ENCODE peak calls at places on chromosome 11, in eight cellular contexts. F is stimulated activated CD8-positive, alpha-beta memory T cell treated with anti-CD3 and anti-CD28 coated beads, Interleukin-7, amount 100 ng/mL, for 4 hours; Z is colonic mucosa; M is HT-29; W is stimulated activated naive CD8-positive, alpha-beta T cell treated with anti-CD3 and anti-CD28 coated beads, Interleukin-15, Interleukin-2, amounts not matched to agents 100 U/mL and 50 U/mL, for 24 hours; O is HTR-8/SVneo; Q is smooth muscle cell of the brain vasculature; R is GM18507. I is an unnamed sample.

GRCh38 chr11:44372989-44373388 is 63.0 kb upstream of the ALX4 start:
- DNase-seq in F (no peak), Z (no peak), M (no peak), W (no peak), O (no peak), Q (no peak), R (no peak), I (no peak)

GRCh38 chr11:128917144-128917684 is 25.5 kb downstream of the TP53AIP1 start:
- DNase-seq in F (no peak), Z (no peak), M (no peak), W (no peak), O (no peak), Q (no peak), R (no peak), I (no peak)

GRCh38 chr11:16195659-16196058 is 160.7 kb downstream of the SOX6 start:
- DNase-seq in F (no peak), Z (no peak), M (no peak), W (no peak), O (no peak), Q (peak; percentile 28), R (no peak), I (no peak)

GRCh38 chr11:59777104-59777503 is 21.9 kb downstream of the STX3 start:
- DNase-seq in F (no peak), Z (no peak), M (no peak), W (no peak), O (no peak), Q (no peak), R (no peak), I (no peak)

GRCh38 chr11:130636672-130637463 is 188.4 kb downstream of the ADAMTS15 start:
- DNase-seq in F (no peak), Z (no peak), M (peak; percentile 69), W (no peak), O (no peak), Q (no peak), R (no peak), I (no peak)

GRCh38 chr11:11622772-11623531 is 1.1 kb upstream of the GALNT18 start:
- DNase-seq in F (no peak), Z (no peak), M (no peak), W (no peak), O (no peak), Q (no peak), R (no peak), I (no peak)

GRCh38 chr11:65389294-65389980 is 3.0 kb downstream of the FRMD8 start:
- DNase-seq in F (no peak), Z (no peak), M (no peak), W (no peak), O (no peak), Q (no peak), R (no peak), I (no peak)

GRCh38 chr11:57778318-57779037 is 16.9 kb downstream of the CTNND1 start:
- DNase-seq in F (no peak), Z (peak; percentile 93), M (peak; percentile 100), W (no peak), O (peak; percentile 90), Q (peak; percentile 97), R (no peak), I (no peak)

GRCh38 chr11:58688779-58689503 is 42.8 kb downstream of the GLYAT start:
- DNase-seq in F (no peak), Z (no peak), M (no peak), W (no peak), O (no peak), Q (no peak), R (no peak), I (no peak)

GRCh38 chr11:116412118-116412889 is 360.5 kb downstream of the BUD13 start:
- DNase-seq in F (no peak), Z (no peak), M (peak; percentile 35), W (no peak), O (no peak), Q (no peak), R (no peak), I (no peak)

GRCh38 chr11:45771194-45771941 is 33.6 kb upstream of the SLC35C1 start:
- DNase-seq in F (peak; percentile 44), Z (peak; percentile 82), M (peak; percentile 85), W (peak; percentile 82), O (peak; percentile 69), Q (peak; percentile 10), R (peak; percentile 26), I (peak; percentile 66)

GRCh38 chr11:32858731-32859130 is 29.0 kb downstream of the PRRG4 start:
- DNase-seq in F (no peak), Z (no peak), M (peak; percentile 30), W (no peak), O (no peak), Q (no peak), R (no peak), I (no peak)

GRCh38 chr11:75035911-75036536 is 47.3 kb downstream of the NEU3 start:
- DNase-seq in F (no peak), Z (no peak), M (no peak), W (no peak), O (no peak), Q (no peak), R (no peak), I (no peak)

GRCh38 chr11:26987726-26988125 is 6.2 kb upstream of the FIBIN start:
- DNase-seq in F (no peak), Z (no peak), M (no peak), W (no peak), O (no peak), Q (no peak), R (no peak), I (no peak)

GRCh38 chr11:71117311-71117710 is 135.1 kb downstream of the SHANK2 start:
- DNase-seq in F (no peak), Z (no peak), M (no peak), W (no peak), O (no peak), Q (no peak), R (no peak), I (no peak)

GRCh38 chr11:1108246-1108900 is 33.7 kb downstream of the MUC2 start:
- DNase-seq in F (no peak), Z (no peak), M (no peak), W (no peak), O (no peak), Q (no peak), R (no peak), I (no peak)

GRCh38 chr11:126591966-126592489 is 236.5 kb downstream of the ST3GAL4 start:
- DNase-seq in F (no peak), Z (no peak), M (no peak), W (no peak), O (no peak), Q (no peak), R (no peak), I (no peak)

GRCh38 chr11:116373545-116373944 is 399.2 kb downstream of the BUD13 start:
- DNase-seq in F (no peak), Z (no peak), M (no peak), W (no peak), O (no peak), Q (no peak), R (no peak), I (no peak)

GRCh38 chr11:96273507-96273906 is 69.5 kb downstream of the MAML2 start:
- DNase-seq in F (no peak), Z (no peak), M (peak; percentile 22), W (no peak), O (no peak), Q (no peak), R (no peak), I (no peak)

GRCh38 chr11:115084191-115084590 is 405.9 kb downstream of the NXPE2 start:
- DNase-seq in F (no peak), Z (no peak), M (no peak), W (no peak), O (no peak), Q (no peak), R (no peak), I (no peak)

GRCh38 chr11:57349491-57350274 is 11.5 kb downstream of the P2RX3 start:
- DNase-seq in F (peak; percentile 28), Z (peak; percentile 68), M (peak; percentile 65), W (peak; percentile 82), O (peak; percentile 69), Q (no peak), R (peak; percentile 50), I (peak; percentile 53)

GRCh38 chr11:130448416-130449068 is at the start of gene ADAMTS15:
- DNase-seq in F (no peak), Z (peak; percentile 87), M (peak; percentile 41), W (peak; percentile 48), O (peak; percentile 75), Q (peak; percentile 88), R (no peak), I (no peak)

GRCh38 chr11:10666556-10666955 is 27.0 kb downstream of the IRAG1 start:
- DNase-seq in F (no peak), Z (no peak), M (peak; percentile 44), W (no peak), O (no peak), Q (no peak), R (no peak), I (no peak)

GRCh38 chr11:62423012-62423411 is 4.2 kb downstream of the SCGB1A1 start:
- DNase-seq in F (no peak), Z (no peak), M (no peak), W (no peak), O (no peak), Q (no peak), R (no peak), I (no peak)

GRCh38 chr11:59199546-59200420 is 12.9 kb downstream of the MPEG1 start:
- DNase-seq in F (no peak), Z (no peak), M (no peak), W (peak; percentile 47), O (no peak), Q (no peak), R (no peak), I (no peak)

GRCh38 chr11:70409871-70410270 is 11.5 kb downstream of the CTTN start:
- DNase-seq in F (no peak), Z (no peak), M (no peak), W (no peak), O (no peak), Q (no peak), R (no peak), I (no peak)

GRCh38 chr11:47514825-47515647 is 37.9 kb downstream of the CELF1 start:
- DNase-seq in F (peak; percentile 21), Z (no peak), M (no peak), W (peak; percentile 42), O (peak; percentile 37), Q (no peak), R (no peak), I (no peak)

GRCh38 chr11:47494996-47495855 is 46.3 kb upstream of the RAPSN start:
- DNase-seq in F (no peak), Z (no peak), M (no peak), W (no peak), O (no peak), Q (no peak), R (no peak), I (no peak)

GRCh38 chr11:59556115-59556882 is 45.0 kb downstream of the OR4D9 start:
- DNase-seq in F (peak; percentile 57), Z (no peak), M (peak; percentile 88), W (peak; percentile 82), O (no peak), Q (peak; percentile 62), R (no peak), I (no peak)

GRCh38 chr11:58629857-58630256 is 7.4 kb downstream of the CNTF start:
- DNase-seq in F (no peak), Z (peak; percentile 37), M (peak; percentile 52), W (no peak), O (peak; percentile 45), Q (no peak), R (no peak), I (no peak)

GRCh38 chr11:33941637-33942160 is 49.8 kb upstream of the LMO2 start:
- DNase-seq in F (no peak), Z (no peak), M (no peak), W (no peak), O (no peak), Q (no peak), R (no peak), I (no peak)

GRCh38 chr11:96464695-96465307 is 75.0 kb downstream of the JRKL start:
- DNase-seq in F (no peak), Z (no peak), M (peak; percentile 71), W (no peak), O (peak; percentile 72), Q (peak; percentile 24), R (peak; percentile 38), I (no peak)

GRCh38 chr11:33052241-33052640 is 12.9 kb downstream of the TCP11L1 start:
- DNase-seq in F (no peak), Z (no peak), M (no peak), W (no peak), O (no peak), Q (no peak), R (no peak), I (no peak)

GRCh38 chr11:1198766-1199688 is 23.8 kb upstream of the MUC5B start:
- DNase-seq in F (no peak), Z (no peak), M (no peak), W (no peak), O (no peak), Q (no peak), R (no peak), I (no peak)